ENCODE peak calls at places on chromosomes 6 and 20, in seven cellular contexts. C, S, T, P, U, Y and N are unnamed samples.

GRCh38 chr6:85192186-85192585 is 257.7 kb upstream of the NT5E start:
- DNase-seq in C (no peak), U (no peak), Y (peak), P (no peak), S (no peak), T (no peak), N (no peak)

GRCh38 chr20:63830821-63831593 is at the start of gene ZBTB46:
- DNase-seq in S (peak), U (no peak), T (peak), P (no peak), Y (no peak), C (no peak), N (no peak)

GRCh38 chr6:467671-468082 is 76.1 kb downstream of the IRF4 start:
- DNase-seq in C (no peak), S (no peak), T (no peak), U (no peak), Y (no peak), P (no peak), N (no peak)

GRCh38 chr6:137884428-137884827 is 17.4 kb downstream of the TNFAIP3 start:
- DNase-seq in C (no peak), Y (no peak), P (no peak), U (no peak), S (no peak), T (no peak), N (no peak)

GRCh38 chr6:95093154-95093553 is 484.2 kb upstream of the MANEA start:
- DNase-seq in P (no peak), S (no peak), Y (no peak), C (no peak), T (no peak), U (no peak), N (no peak)

GRCh38 chr6:2783188-2783957 is 18.2 kb downstream of the WRNIP1 start:
- DNase-seq in U (no peak), T (no peak), S (no peak), Y (no peak), P (no peak), C (no peak), N (no peak)

GRCh38 chr6:143276436-143276835 is 174.1 kb downstream of the ADAT2 start:
- DNase-seq in P (no peak), Y (no peak), U (no peak), C (no peak), S (no peak), T (no peak), N (no peak)

GRCh38 chr6:17278289-17279061 is 2.7 kb upstream of the RBM24 start:
- DNase-seq in Y (peak), C (no peak), U (no peak), S (no peak), T (no peak), P (no peak), N (no peak)

GRCh38 chr6:89323461-89324098 is 8.5 kb upstream of the GABRR2 start:
- DNase-seq in S (no peak), Y (no peak), U (no peak), T (no peak), C (no peak), P (no peak), N (no peak)

GRCh38 chr6:143336446-143337152 is 113.9 kb downstream of the ADAT2 start:
- DNase-seq in Y (peak), U (no peak), P (no peak), C (no peak), T (no peak), S (no peak), N (no peak)

GRCh38 chr6:113901482-113901881 is 44.3 kb downstream of the MARCKS start:
- DNase-seq in U (no peak), C (no peak), P (no peak), S (no peak), T (no peak), Y (peak), N (no peak)

GRCh38 chr6:51866001-51866400 is 221.4 kb downstream of the PKHD1 start:
- DNase-seq in T (no peak), C (no peak), S (no peak), U (no peak), P (no peak), Y (no peak), N (no peak)

GRCh38 chr6:149895702-149896310 is 2.1 kb downstream of the RAET1E start:
- DNase-seq in Y (peak), P (peak), T (peak), C (peak), S (peak), U (no peak), N (no peak)

GRCh38 chr6:30150151-30150550 is 10.9 kb downstream of the TRIM10 start:
- DNase-seq in C (no peak), S (no peak), P (no peak), Y (no peak), U (no peak), T (no peak), N (no peak)

GRCh38 chr6:21710908-21711627 is 117.5 kb downstream of the SOX4 start:
- DNase-seq in Y (no peak), P (no peak), U (no peak), C (no peak), S (no peak), T (no peak), N (no peak)

GRCh38 chr6:44304282-44305199 is 8.6 kb downstream of the AARS2 start:
- DNase-seq in S (no peak), U (no peak), P (no peak), Y (peak), T (no peak), C (no peak), N (no peak)

GRCh38 chr6:166127624-166128472 is 39.8 kb downstream of the TBXT start:
- DNase-seq in C (no peak), T (no peak), Y (no peak), U (no peak), P (no peak), S (no peak), N (no peak)

GRCh38 chr6:43636312-43636667 is 650 bp downstream of the MAD2L1BP start:
- DNase-seq in P (no peak), T (no peak), S (no peak), Y (peak), C (no peak), U (no peak), N (no peak)

GRCh38 chr6:151010111-151010510 is 144.6 kb downstream of the MTHFD1L start:
- DNase-seq in S (no peak), P (no peak), Y (no peak), U (no peak), C (no peak), T (no peak), N (no peak)

GRCh38 chr6:151958332-151958731 is 150.8 kb downstream of the ESR1 start:
- DNase-seq in P (no peak), U (no peak), Y (peak), T (no peak), S (no peak), C (no peak), N (no peak)

GRCh38 chr20:45067558-45067957 is 33.4 kb downstream of the KCNS1 start:
- DNase-seq in P (no peak), T (no peak), U (no peak), Y (no peak), S (no peak), C (no peak), N (no peak)

GRCh38 chr6:158630944-158631616 is 13.5 kb downstream of the DYNLT1 start:
- DNase-seq in S (peak), P (no peak), U (no peak), C (no peak), T (peak), Y (peak), N (no peak)

GRCh38 chr6:291148-291696 is 1.1 kb upstream of the DUSP22 start:
- DNase-seq in T (no peak), C (no peak), S (no peak), P (no peak), U (peak), Y (peak), N (no peak)

GRCh38 chr6:41373919-41374617 is 38.7 kb downstream of the NCR2 start:
- DNase-seq in U (no peak), T (no peak), C (no peak), Y (no peak), P (no peak), S (no peak), N (no peak)

GRCh38 chr6:53325785-53326184 is 23.0 kb downstream of the ELOVL5 start:
- DNase-seq in Y (no peak), C (no peak), U (no peak), T (no peak), S (no peak), P (no peak), N (no peak)

GRCh38 chr6:7313505-7314165 is 636 bp upstream of the SSR1 start:
- DNase-seq in P (no peak), U (no peak), C (no peak), S (peak), Y (no peak), T (no peak), N (no peak)

GRCh38 chr6:66605011-66605410 is 898.0 kb upstream of the EYS start:
- DNase-seq in C (no peak), U (no peak), P (no peak), Y (no peak), T (no peak), S (no peak), N (no peak)

GRCh38 chr20:5073154-5074049 is 46.4 kb downstream of the PCNA start:
- DNase-seq in C (peak), T (peak), Y (peak), S (peak), U (peak), P (peak), N (peak)

GRCh38 chr6:33123181-33123580 is 47.4 kb downstream of the HLA-DPB1 start:
- DNase-seq in Y (no peak), U (no peak), S (no peak), C (no peak), P (no peak), T (no peak), N (no peak)

GRCh38 chr20:21050710-21051109 is 55.4 kb downstream of the LINC00237 start:
- DNase-seq in C (no peak), S (no peak), Y (no peak), P (no peak), U (no peak), T (no peak), N (no peak)

GRCh38 chr20:21046413-21047070 is 59.6 kb downstream of the LINC00237 start:
- DNase-seq in S (no peak), T (no peak), C (no peak), Y (no peak), P (no peak), U (no peak), N (no peak)

GRCh38 chr20:21052241-21052640 is 53.9 kb downstream of the LINC00237 start:
- DNase-seq in P (no peak), C (no peak), S (no peak), Y (no peak), U (no peak), T (no peak), N (no peak)

GRCh38 chr20:21047981-21048380 is 58.2 kb downstream of the LINC00237 start:
- DNase-seq in P (no peak), T (no peak), U (no peak), Y (no peak), S (no peak), C (no peak), N (no peak)

GRCh38 chr20:21048841-21049273 is 57.3 kb downstream of the LINC00237 start:
- DNase-seq in Y (no peak), C (no peak), P (no peak), S (no peak), T (no peak), U (peak), N (no peak)
- TF ChIP-seq CTCF in Y (peak), C (peak), P (peak), S (no peak), T (no peak), U (peak), N (no peak)

GRCh38 chr20:56403465-56403864 is 8.6 kb upstream of the CASS4 start:
- DNase-seq in T (no peak), P (no peak), Y (no peak), U (no peak), S (no peak), C (no peak), N (no peak)

GRCh38 chr20:56395166-56395565 is 2.7 kb downstream of the CSTF1 start:
- DNase-seq in P (no peak), S (no peak), T (no peak), Y (no peak), U (no peak), C (no peak), N (no peak)

GRCh38 chr20:56400001-56400640 is 7.7 kb downstream of the CSTF1 start:
- DNase-seq in U (peak), C (peak), Y (peak), P (peak), S (peak), T (no peak), N (no peak)
- TF ChIP-seq CTCF in U (peak), C (peak), Y (peak), P (peak), S (peak), T (peak), N (no peak)

GRCh38 chr6:54876871-54877270 is 30.3 kb downstream of the FAM83B start:
- DNase-seq in Y (no peak), U (no peak), C (no peak), S (no peak), T (no peak), P (no peak), N (no peak)

GRCh38 chr6:54877713-54878317 is 31.2 kb downstream of the FAM83B start:
- DNase-seq in P (no peak), C (no peak), S (no peak), T (no peak), U (no peak), Y (no peak), N (no peak)

GRCh38 chr6:54879188-54879985 is 32.8 kb downstream of the FAM83B start:
- DNase-seq in S (no peak), C (no peak), T (no peak), P (no peak), Y (no peak), U (no peak), N (no peak)

GRCh38 chr6:54876365-54876764 is 29.8 kb downstream of the FAM83B start:
- DNase-seq in C (no peak), S (no peak), Y (no peak), T (no peak), U (no peak), P (no peak), N (no peak)

DNA sequence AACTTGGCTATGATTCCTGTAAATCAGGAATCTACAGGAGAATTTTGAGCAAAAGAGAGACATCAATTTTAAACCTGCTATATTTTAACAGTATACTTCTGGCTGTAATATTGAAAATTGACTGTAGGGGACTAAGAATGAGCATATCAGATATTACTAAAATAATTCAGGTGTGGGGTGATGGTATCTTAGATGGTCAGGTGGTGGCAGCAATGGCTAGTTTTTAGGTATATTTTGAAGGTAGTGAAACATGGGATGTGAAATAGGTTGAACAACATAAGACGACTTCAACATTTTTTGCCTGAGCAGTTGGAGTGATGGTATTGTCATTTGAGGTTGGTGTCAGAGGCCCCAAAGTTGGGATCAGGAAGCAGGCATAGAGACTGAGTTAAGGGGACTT is 32.1 kb downstream of the FAM83B start:
- DNase-seq in Y (no peak), U (no peak), C (no peak), S (no peak), P (no peak), T (no peak), N (no peak)
- TF ChIP-seq CTCF in Y (no peak), U (no peak), C (no peak), S (no peak), P (no peak), T (no peak), N (no peak)

GRCh38 chr20:62496525-62497218 is 20.9 kb upstream of the GATA5 start:
- DNase-seq in Y (no peak), C (no peak), T (no peak), U (no peak), P (no peak), S (no peak), N (no peak)
- TF ChIP-seq CTCF in Y (peak), C (peak), T (peak), U (peak), P (peak), S (no peak), N (no peak)

DNA sequence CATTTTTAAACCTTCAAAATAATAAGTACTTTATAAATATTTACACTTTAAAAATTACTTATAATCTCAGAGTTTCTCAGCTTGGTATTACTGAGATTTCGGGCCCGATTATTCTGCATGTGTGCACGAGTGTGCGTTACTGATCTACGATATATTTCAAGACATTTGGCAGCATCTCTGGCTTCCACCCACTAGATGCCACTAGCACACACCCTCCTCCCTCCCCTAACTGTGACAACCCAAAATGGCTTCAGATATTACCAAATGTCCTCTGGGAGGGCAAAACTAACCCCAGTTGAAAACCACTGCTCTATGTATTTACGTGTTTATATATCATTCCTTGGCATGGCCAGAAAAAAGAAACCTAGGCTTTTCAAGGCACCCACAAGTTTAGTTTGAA is 95.9 kb downstream of the FYN start:
- DNase-seq in T (no peak), U (no peak), Y (no peak), P (no peak), C (no peak), S (no peak), N (no peak)
- TF ChIP-seq CTCF in T (peak), U (no peak), Y (peak), P (no peak), C (no peak), S (no peak), N (no peak)

GRCh38 chr6:116011096-116011401 is 49.6 kb downstream of the FRK start:
- DNase-seq in S (no peak), P (no peak), U (no peak), Y (no peak), T (no peak), C (no peak), N (no peak)
- TF ChIP-seq CTCF in S (no peak), P (no peak), U (no peak), Y (no peak), T (no peak), C (no peak), N (no peak)